ENCODE peak calls at places on chromosomes 7 and 10, in four cellular contexts. One of them, this sample, is unnamed.

GRCh38 chr7:34991938-34992840 is 45.1 kb downstream of the DPY19L1 start:
- DNase-seq in A549: no peak
- DNase-seq in K562: no peak
- DNase-seq in H1: no peak
- DNase-seq in this sample: no peak

GRCh38 chr7:6479067-6479466 is 31.3 kb upstream of the DAGLB start:
- DNase-seq in A549: no peak
- DNase-seq in K562: no peak
- DNase-seq in H1: no peak
- DNase-seq in this sample: no peak

GRCh38 chr7:73427902-73428696 is 5.5 kb upstream of the FZD9 start:
- DNase-seq in A549: no peak
- DNase-seq in K562: no peak
- DNase-seq in H1: no peak
- DNase-seq in this sample: no peak

GRCh38 chr7:5699951-5700384 is 81.5 kb downstream of the RNF216 start:
- DNase-seq in A549: no peak
- DNase-seq in K562: no peak
- DNase-seq in H1: no peak
- DNase-seq in this sample: no peak

GRCh38 chr7:1531263-1531978 is 919 bp downstream of the MAFK start:
- DNase-seq in A549: no peak
- DNase-seq in K562: no peak
- DNase-seq in H1: no peak
- DNase-seq in this sample: no peak

GRCh38 chr7:6226194-6226799 is 46.1 kb downstream of the CYTH3 start:
- DNase-seq in A549: no peak
- DNase-seq in K562: no peak
- DNase-seq in H1: no peak
- DNase-seq in this sample: no peak

GRCh38 chr7:43763183-43763582 is 4.7 kb downstream of the BLVRA start:
- DNase-seq in A549: no peak
- DNase-seq in K562: no peak
- DNase-seq in H1: no peak
- DNase-seq in this sample: no peak

GRCh38 chr10:70558295-70558694 is 44.2 kb downstream of the PRF1 start:
- DNase-seq in A549: no peak
- DNase-seq in K562: no peak
- DNase-seq in H1: no peak
- DNase-seq in this sample: no peak

GRCh38 chr7:79332091-79332490 is 121.4 kb downstream of the MAGI2 start:
- DNase-seq in A549: no peak
- DNase-seq in K562: no peak
- DNase-seq in H1: no peak
- DNase-seq in this sample: no peak

GRCh38 chr7:155830961-155831806 is 18.9 kb upstream of the SHH start:
- DNase-seq in A549: no peak
- DNase-seq in K562: no peak
- DNase-seq in H1: no peak
- DNase-seq in this sample: no peak

GRCh38 chr10:71836594-71836970 is 14.5 kb downstream of the PSAP start:
- DNase-seq in A549: no peak
- DNase-seq in K562: no peak
- DNase-seq in H1: no peak
- DNase-seq in this sample: no peak

GRCh38 chr7:92691578-92691977 is 101.4 kb upstream of the FAM133B start:
- DNase-seq in A549: peak
- DNase-seq in K562: peak
- DNase-seq in H1: no peak
- DNase-seq in this sample: peak

GRCh38 chr10:33337335-33337854 is 2.9 kb upstream of the NRP1 start:
- DNase-seq in A549: peak
- DNase-seq in K562: no peak
- DNase-seq in H1: no peak
- DNase-seq in this sample: no peak

GRCh38 chr7:129739427-129739826 is 127.9 kb downstream of the NRF1 start:
- DNase-seq in A549: no peak
- DNase-seq in K562: no peak
- DNase-seq in H1: no peak
- DNase-seq in this sample: no peak

GRCh38 chr7:130369831-130370230 is 10.5 kb upstream of the CPA1 start:
- DNase-seq in A549: no peak
- DNase-seq in K562: no peak
- DNase-seq in H1: no peak
- DNase-seq in this sample: no peak

GRCh38 chr10:54585572-54585971 is 215.5 kb downstream of the PCDH15 start:
- DNase-seq in A549: no peak
- DNase-seq in K562: no peak
- DNase-seq in H1: no peak
- DNase-seq in this sample: no peak

GRCh38 chr10:91910467-91910866 is 1.2 kb upstream of the FGFBP3 start:
- DNase-seq in A549: no peak
- DNase-seq in K562: no peak
- DNase-seq in H1: no peak
- DNase-seq in this sample: no peak

GRCh38 chr10:91909178-91909677 is at the start of gene FGFBP3:
- DNase-seq in A549: peak
- DNase-seq in K562: peak
- DNase-seq in H1: no peak
- DNase-seq in this sample: peak

GRCh38 chr10:91907914-91908357 is 1.4 kb downstream of the FGFBP3 start:
- DNase-seq in A549: peak
- DNase-seq in K562: no peak
- DNase-seq in H1: no peak
- DNase-seq in this sample: no peak

GRCh38 chr10:91908358-91909177 is 718 bp downstream of the FGFBP3 start:
- DNase-seq in A549: peak
- DNase-seq in K562: peak
- DNase-seq in H1: no peak
- DNase-seq in this sample: peak

GRCh38 chr10:91907033-91907594 is 2.2 kb downstream of the FGFBP3 start:
- DNase-seq in A549: no peak
- DNase-seq in K562: no peak
- DNase-seq in H1: no peak
- DNase-seq in this sample: no peak
- TF ChIP-seq HDAC2 in A549: no peak
- TF ChIP-seq HDAC2 in K562: no peak
- TF ChIP-seq HDAC2 in H1: no peak
- TF ChIP-seq HDAC2 in this sample: no peak

GRCh38 chr10:6213908-6214307 is 11.2 kb downstream of the PFKFB3 start:
- DNase-seq in A549: no peak
- DNase-seq in K562: no peak
- DNase-seq in H1: no peak
- DNase-seq in this sample: no peak
- TF ChIP-seq JUN in A549: no peak
- TF ChIP-seq JUN in K562: no peak
- TF ChIP-seq JUN in H1: no peak
- TF ChIP-seq JUN in this sample: no peak

DNA sequence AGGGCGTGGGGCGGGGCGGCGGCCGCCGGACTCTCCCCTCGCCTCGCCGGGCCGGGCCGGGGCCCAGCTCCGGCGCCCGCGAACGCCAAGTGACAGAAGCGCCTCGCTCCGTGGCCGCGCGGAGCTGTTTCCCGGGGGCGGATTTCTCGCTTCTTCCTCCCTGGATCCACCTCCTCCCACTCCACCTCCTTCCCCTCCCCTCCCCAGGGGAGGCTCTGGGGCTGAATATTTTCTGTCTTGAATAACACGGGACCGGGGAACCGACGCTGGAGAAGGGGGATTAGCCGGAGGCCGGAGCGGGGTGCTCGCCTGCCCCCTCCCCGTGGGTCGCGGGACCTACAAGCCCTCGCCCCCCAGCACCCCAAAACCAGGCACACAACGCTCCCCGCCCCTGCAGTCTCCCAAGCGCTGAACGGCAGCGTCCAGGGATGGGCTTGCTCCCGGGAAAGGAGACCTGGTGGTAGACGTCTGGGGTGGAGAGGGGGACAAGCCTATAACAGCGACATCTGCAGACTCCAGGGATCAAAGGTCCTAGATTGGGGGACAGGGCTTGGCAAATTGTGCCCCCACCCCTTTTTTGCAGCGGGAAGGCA is at the start of gene ARHGAP21:
- DNase-seq in A549: peak
- DNase-seq in K562: peak
- DNase-seq in H1: no peak
- DNase-seq in this sample: no peak
- TF ChIP-seq HDAC2 in A549: no peak
- TF ChIP-seq HDAC2 in K562: no peak
- TF ChIP-seq HDAC2 in H1: no peak
- TF ChIP-seq HDAC2 in this sample: no peak

DNA sequence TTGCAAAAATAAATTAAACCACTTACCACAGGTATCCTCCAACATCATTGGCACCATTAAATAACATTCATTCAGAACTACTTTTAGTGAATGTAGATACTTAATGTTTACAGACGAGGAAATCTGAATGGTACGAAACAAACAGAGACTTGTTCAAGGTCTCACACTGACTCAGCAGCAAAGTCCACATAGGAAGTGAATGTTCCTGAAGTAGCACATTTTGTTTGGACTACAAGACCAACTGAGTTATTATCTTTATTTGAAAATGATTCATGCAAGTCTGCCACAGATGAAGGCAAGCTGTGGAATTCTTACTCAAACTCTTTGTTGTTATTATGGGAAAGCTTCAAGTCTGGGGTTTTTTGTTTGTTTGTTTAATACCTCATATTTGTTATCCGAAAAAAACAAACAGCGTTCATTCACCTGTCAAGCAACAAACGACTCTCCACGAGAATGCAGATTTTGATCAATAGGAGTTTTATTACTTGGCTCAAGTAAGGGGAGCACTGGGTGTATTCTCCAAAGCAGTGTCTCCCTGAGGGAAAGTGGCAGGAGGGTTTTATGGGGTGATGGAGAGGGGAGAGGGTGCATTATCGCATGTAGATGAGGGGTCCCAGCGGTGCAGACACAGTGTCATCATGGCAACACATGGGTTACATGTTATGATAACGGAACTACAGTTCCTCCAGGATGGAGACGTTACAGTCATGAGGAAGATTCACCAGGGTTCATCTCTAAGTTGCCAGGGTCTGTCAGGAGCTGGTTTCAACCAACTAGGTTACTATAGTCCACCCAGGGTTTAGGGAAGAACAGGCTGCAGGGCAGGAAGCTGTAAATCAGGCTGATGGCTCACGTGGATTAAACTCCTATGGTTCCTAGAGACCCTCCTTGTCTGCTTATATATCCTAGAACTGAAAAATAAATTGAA is 147.7 kb upstream of the AKR1E2 start:
- DNase-seq in A549: peak
- DNase-seq in K562: no peak
- DNase-seq in H1: no peak
- DNase-seq in this sample: peak
- TF ChIP-seq JUN in A549: peak
- TF ChIP-seq JUN in K562: no peak
- TF ChIP-seq JUN in H1: no peak
- TF ChIP-seq JUN in this sample: no peak

GRCh38 chr10:115660391-115660790 is 567.2 kb downstream of the ATRNL1 start:
- DNase-seq in A549: no peak
- DNase-seq in K562: no peak
- DNase-seq in H1: no peak
- DNase-seq in this sample: no peak
- TF ChIP-seq HDAC2 in A549: no peak
- TF ChIP-seq HDAC2 in K562: no peak
- TF ChIP-seq HDAC2 in H1: no peak
- TF ChIP-seq HDAC2 in this sample: no peak

DNA sequence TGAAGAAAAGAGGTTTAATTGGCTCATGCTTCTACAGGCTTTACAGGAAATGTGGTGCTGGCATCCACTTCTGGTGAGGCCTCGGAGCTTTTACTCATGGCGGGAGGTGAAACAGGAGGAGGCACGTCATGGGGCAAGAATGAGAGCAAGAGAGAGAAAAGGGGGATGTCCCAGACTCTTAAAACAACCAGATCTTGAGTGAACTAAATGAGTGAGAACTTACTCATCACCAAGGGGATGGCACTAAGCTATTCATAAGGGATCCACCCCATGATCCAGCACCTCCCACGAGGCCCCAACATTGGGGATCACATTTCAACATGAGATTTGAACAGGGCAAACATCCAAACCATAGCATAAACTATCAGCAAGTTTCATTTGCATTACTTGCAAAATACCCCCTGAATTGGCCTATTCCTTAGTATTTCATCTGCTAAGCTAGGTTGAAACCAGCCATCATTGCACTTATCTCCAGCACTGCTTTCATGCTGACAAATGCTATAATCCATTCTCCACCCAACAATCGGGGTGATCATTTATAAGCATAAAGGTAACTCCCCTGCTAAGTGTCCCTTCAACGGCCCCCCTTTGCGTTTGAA is 179.0 kb downstream of the NOC3L start:
- DNase-seq in A549: no peak
- DNase-seq in K562: no peak
- DNase-seq in H1: no peak
- DNase-seq in this sample: no peak
- TF ChIP-seq JUN in A549: no peak
- TF ChIP-seq JUN in K562: no peak
- TF ChIP-seq JUN in H1: no peak
- TF ChIP-seq JUN in this sample: no peak

GRCh38 chr10:12638103-12638502 is 288.8 kb downstream of the CAMK1D start:
- DNase-seq in A549: no peak
- DNase-seq in K562: no peak
- DNase-seq in H1: no peak
- DNase-seq in this sample: peak

GRCh38 chr10:12640550-12640949 is 291.2 kb downstream of the CAMK1D start:
- DNase-seq in A549: no peak
- DNase-seq in K562: no peak
- DNase-seq in H1: no peak
- DNase-seq in this sample: no peak

GRCh38 chr10:12640026-12640425 is 290.7 kb downstream of the CAMK1D start:
- DNase-seq in A549: no peak
- DNase-seq in K562: no peak
- DNase-seq in H1: no peak
- DNase-seq in this sample: no peak

GRCh38 chr10:12637649-12638048 is 288.3 kb downstream of the CAMK1D start:
- DNase-seq in A549: no peak
- DNase-seq in K562: no peak
- DNase-seq in H1: no peak
- DNase-seq in this sample: no peak

DNA sequence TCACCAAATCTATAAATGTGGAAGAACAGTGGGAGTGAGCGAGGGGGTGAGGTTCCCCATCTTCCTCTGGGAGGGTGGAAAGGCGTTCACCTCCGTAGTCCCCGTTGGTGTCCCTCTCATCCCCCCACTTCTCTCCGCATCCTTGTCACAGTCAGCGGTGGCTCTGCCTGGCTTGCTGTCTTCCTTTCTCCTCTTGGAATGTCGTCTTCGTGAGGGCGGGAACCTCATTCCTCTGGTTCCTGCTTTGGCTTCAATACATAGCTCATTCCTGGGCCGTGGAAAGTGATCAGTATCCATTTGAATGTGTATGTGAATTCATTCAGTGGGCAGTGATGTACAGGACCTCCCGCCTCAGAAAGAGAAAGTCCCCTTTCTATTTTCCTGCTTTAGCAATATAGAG is 289.4 kb downstream of the CAMK1D start:
- DNase-seq in A549: no peak
- DNase-seq in K562: no peak
- DNase-seq in H1: peak
- DNase-seq in this sample: no peak
- TF ChIP-seq HDAC2 in A549: no peak
- TF ChIP-seq HDAC2 in K562: no peak
- TF ChIP-seq HDAC2 in H1: no peak
- TF ChIP-seq HDAC2 in this sample: no peak

GRCh38 chr7:55074008-55074499 is 55.2 kb downstream of the EGFR start:
- DNase-seq in A549: peak
- DNase-seq in K562: no peak
- DNase-seq in H1: peak
- DNase-seq in this sample: peak
- TF ChIP-seq JUN in A549: peak
- TF ChIP-seq JUN in K562: no peak
- TF ChIP-seq JUN in H1: no peak
- TF ChIP-seq JUN in this sample: no peak

This sample was measured in HepG2.